ENCODE peak calls at places on chromosome 19, in ten cellular contexts. W is heart right ventricle; P is cardiac fibroblast; R is NCI-H2081; K is activated CD4-positive, alpha-beta T cell treated with anti-CD3 and anti-CD28 coated beads for 24 hours; D is Peyer's patch; F is NCI-H2227 treated with DMSO at 0.1 percent for 48 hours; X is T-helper 2 cell; Q is tibial artery; V is HT1080. H is an unnamed sample.
A peak's percentile ranks its signal among the peaks of the same experiment; 100 is the strongest.

GRCh38 chr19:1154731-1155351 is 19.2 kb downstream of the SBNO2 start:
- DNase-seq in W (peak; percentile 82), P (peak; percentile 96), R (no peak), K (no peak), D (peak; percentile 90), F (no peak), X (no peak), Q (peak; percentile 95), V (no peak), H (peak; percentile 84)

GRCh38 chr19:41096353-41096752 is 8.1 kb downstream of the CYP2A13 start:
- DNase-seq in W (no peak), P (no peak), R (no peak), K (no peak), D (no peak), F (no peak), X (no peak), Q (no peak), V (no peak), H (no peak)

GRCh38 chr19:54035215-54036178 is 28.2 kb downstream of the VSTM1 start:
- DNase-seq in W (no peak), P (peak; percentile 88), R (no peak), K (no peak), D (no peak), F (no peak), X (no peak), Q (no peak), V (peak; percentile 88), H (no peak)

GRCh38 chr19:48390188-48391099 is 907 bp downstream of the KDELR1 start:
- DNase-seq in W (peak; percentile 57), P (peak; percentile 74), R (peak; percentile 29), K (peak; percentile 37), D (peak; percentile 79), F (peak; percentile 17), X (peak; percentile 74), Q (peak; percentile 83), V (peak; percentile 59), H (peak; percentile 68)

GRCh38 chr19:32870154-32870573 is 597 bp upstream of the SLC7A9 start:
- DNase-seq in W (no peak), P (no peak), R (no peak), K (no peak), D (peak; percentile 85), F (no peak), X (no peak), Q (peak; percentile 50), V (no peak), H (no peak)

GRCh38 chr19:798415-799075 is 1.3 kb downstream of the PTBP1 start:
- DNase-seq in W (no peak), P (peak; percentile 49), R (no peak), K (no peak), D (peak; percentile 81), F (no peak), X (no peak), Q (no peak), V (no peak), H (no peak)

GRCh38 chr19:3275583-3276340 is 51.3 kb downstream of the CELF5 start:
- DNase-seq in W (peak; percentile 40), P (peak; percentile 85), R (peak; percentile 81), K (peak; percentile 91), D (peak; percentile 92), F (peak; percentile 72), X (peak; percentile 86), Q (no peak), V (peak; percentile 43), H (peak; percentile 87)

GRCh38 chr19:35216833-35217707 is 11.5 kb downstream of the FAM187B start:
- DNase-seq in W (peak; percentile 49), P (no peak), R (no peak), K (no peak), D (peak; percentile 80), F (no peak), X (peak; percentile 67), Q (no peak), V (no peak), H (peak; percentile 43)

GRCh38 chr19:50290011-50290410 is 39.2 kb downstream of the KCNC3 start:
- DNase-seq in W (no peak), P (no peak), R (no peak), K (no peak), D (no peak), F (no peak), X (no peak), Q (no peak), V (no peak), H (no peak)

GRCh38 chr19:4523306-4524110 is 5.2 kb upstream of the PLIN4 start:
- DNase-seq in W (no peak), P (peak; percentile 57), R (no peak), K (no peak), D (peak; percentile 72), F (no peak), X (no peak), Q (no peak), V (no peak), H (peak; percentile 40)

GRCh38 chr19:42465827-42466280 is 23.1 kb upstream of the CXCL17 start:
- DNase-seq in W (no peak), P (no peak), R (no peak), K (no peak), D (peak; percentile 72), F (no peak), X (no peak), Q (no peak), V (no peak), H (no peak)

GRCh38 chr19:1324792-1325567 is 39.3 kb downstream of the EFNA2 start:
- DNase-seq in W (peak; percentile 57), P (peak; percentile 82), R (no peak), K (peak; percentile 15), D (peak; percentile 55), F (peak; percentile 84), X (no peak), Q (no peak), V (peak; percentile 74), H (peak; percentile 90)

H was measured in testis.